ENCODE peak calls at places on chromosomes 4 and X, in ten cellular contexts. One of them, this sample, is unnamed. For H3K27me3, the result is how much of the 10 kb centered on the place peaks cover.

GRCh38 chr4:148795156-148795864 is 353.1 kb upstream of the NR3C2 start:
- DNase-seq in HepG2: no peak
- DNase-seq in GM12878: no peak
- DNase-seq in esophagus muscularis mucosa: no peak
- DNase-seq in H1: no peak
- DNase-seq in upper lobe of left lung: no peak
- DNase-seq in prostate gland: no peak
- DNase-seq in HCT116: no peak
- DNase-seq in breast epithelium: no peak
- DNase-seq in sigmoid colon: no peak
- DNase-seq in this sample: no peak

GRCh38 chrX:23317799-23318724 is 16.6 kb upstream of the PTCHD1 start:
- DNase-seq in HepG2: no peak
- DNase-seq in GM12878: no peak
- DNase-seq in esophagus muscularis mucosa: no peak
- DNase-seq in H1: peak
- DNase-seq in upper lobe of left lung: no peak
- DNase-seq in prostate gland: no peak
- DNase-seq in HCT116: no peak
- DNase-seq in breast epithelium: no peak
- DNase-seq in sigmoid colon: no peak
- DNase-seq in this sample: no peak

GRCh38 chr4:122548452-122548851 is 72.4 kb downstream of the IL21 start:
- DNase-seq in HepG2: no peak
- DNase-seq in GM12878: no peak
- DNase-seq in esophagus muscularis mucosa: no peak
- DNase-seq in H1: no peak
- DNase-seq in upper lobe of left lung: no peak
- DNase-seq in prostate gland: no peak
- DNase-seq in HCT116: no peak
- DNase-seq in breast epithelium: no peak
- DNase-seq in sigmoid colon: no peak
- DNase-seq in this sample: no peak

GRCh38 chr4:20809796-20810195 is 109.5 kb downstream of the PACRGL start:
- DNase-seq in HepG2: peak
- DNase-seq in GM12878: no peak
- DNase-seq in esophagus muscularis mucosa: no peak
- DNase-seq in H1: no peak
- DNase-seq in upper lobe of left lung: no peak
- DNase-seq in prostate gland: peak
- DNase-seq in HCT116: peak
- DNase-seq in breast epithelium: no peak
- DNase-seq in sigmoid colon: no peak
- DNase-seq in this sample: no peak

GRCh38 chr4:184728858-184729257 is 5.0 kb downstream of the CENPU start:
- DNase-seq in HepG2: peak
- DNase-seq in GM12878: no peak
- DNase-seq in esophagus muscularis mucosa: no peak
- DNase-seq in H1: no peak
- DNase-seq in upper lobe of left lung: no peak
- DNase-seq in prostate gland: no peak
- DNase-seq in HCT116: no peak
- DNase-seq in breast epithelium: no peak
- DNase-seq in sigmoid colon: no peak
- DNase-seq in this sample: no peak

GRCh38 chrX:46589977-46590723 is 16.6 kb downstream of the CHST7 start:
- DNase-seq in HepG2: no peak
- DNase-seq in GM12878: no peak
- DNase-seq in esophagus muscularis mucosa: no peak
- DNase-seq in H1: no peak
- DNase-seq in upper lobe of left lung: no peak
- DNase-seq in prostate gland: peak
- DNase-seq in HCT116: no peak
- DNase-seq in breast epithelium: no peak
- DNase-seq in sigmoid colon: no peak
- DNase-seq in this sample: no peak

GRCh38 chr4:2927696-2928075 is 35.5 kb downstream of the NOP14 start:
- DNase-seq in HepG2: no peak
- DNase-seq in GM12878: no peak
- DNase-seq in esophagus muscularis mucosa: no peak
- DNase-seq in H1: no peak
- DNase-seq in upper lobe of left lung: no peak
- DNase-seq in prostate gland: no peak
- DNase-seq in HCT116: no peak
- DNase-seq in breast epithelium: peak
- DNase-seq in sigmoid colon: no peak
- DNase-seq in this sample: peak

GRCh38 chrX:153381684-153382532 is 19.2 kb downstream of the PNMA6E start:
- DNase-seq in HepG2: peak
- DNase-seq in GM12878: no peak
- DNase-seq in esophagus muscularis mucosa: no peak
- DNase-seq in H1: no peak
- DNase-seq in upper lobe of left lung: no peak
- DNase-seq in prostate gland: no peak
- DNase-seq in HCT116: no peak
- DNase-seq in breast epithelium: no peak
- DNase-seq in sigmoid colon: no peak
- DNase-seq in this sample: no peak

GRCh38 chr4:147174561-147174960 is 228.9 kb upstream of the TTC29 start:
- DNase-seq in HepG2: no peak
- DNase-seq in GM12878: no peak
- DNase-seq in esophagus muscularis mucosa: no peak
- DNase-seq in H1: no peak
- DNase-seq in upper lobe of left lung: no peak
- DNase-seq in prostate gland: no peak
- DNase-seq in HCT116: no peak
- DNase-seq in breast epithelium: no peak
- DNase-seq in sigmoid colon: no peak
- DNase-seq in this sample: no peak

GRCh38 chr4:10008208-10009005 is 12.9 kb downstream of the SLC2A9 start:
- DNase-seq in HepG2: no peak
- DNase-seq in GM12878: no peak
- DNase-seq in esophagus muscularis mucosa: no peak
- DNase-seq in H1: no peak
- DNase-seq in upper lobe of left lung: no peak
- DNase-seq in prostate gland: no peak
- DNase-seq in HCT116: no peak
- DNase-seq in breast epithelium: no peak
- DNase-seq in sigmoid colon: no peak
- DNase-seq in this sample: no peak

GRCh38 chrX:25156323-25156722 is 140.6 kb upstream of the ARX start:
- DNase-seq in HepG2: no peak
- DNase-seq in GM12878: no peak
- DNase-seq in esophagus muscularis mucosa: no peak
- DNase-seq in H1: no peak
- DNase-seq in upper lobe of left lung: no peak
- DNase-seq in prostate gland: no peak
- DNase-seq in HCT116: no peak
- DNase-seq in breast epithelium: no peak
- DNase-seq in sigmoid colon: no peak
- DNase-seq in this sample: no peak

DNA sequence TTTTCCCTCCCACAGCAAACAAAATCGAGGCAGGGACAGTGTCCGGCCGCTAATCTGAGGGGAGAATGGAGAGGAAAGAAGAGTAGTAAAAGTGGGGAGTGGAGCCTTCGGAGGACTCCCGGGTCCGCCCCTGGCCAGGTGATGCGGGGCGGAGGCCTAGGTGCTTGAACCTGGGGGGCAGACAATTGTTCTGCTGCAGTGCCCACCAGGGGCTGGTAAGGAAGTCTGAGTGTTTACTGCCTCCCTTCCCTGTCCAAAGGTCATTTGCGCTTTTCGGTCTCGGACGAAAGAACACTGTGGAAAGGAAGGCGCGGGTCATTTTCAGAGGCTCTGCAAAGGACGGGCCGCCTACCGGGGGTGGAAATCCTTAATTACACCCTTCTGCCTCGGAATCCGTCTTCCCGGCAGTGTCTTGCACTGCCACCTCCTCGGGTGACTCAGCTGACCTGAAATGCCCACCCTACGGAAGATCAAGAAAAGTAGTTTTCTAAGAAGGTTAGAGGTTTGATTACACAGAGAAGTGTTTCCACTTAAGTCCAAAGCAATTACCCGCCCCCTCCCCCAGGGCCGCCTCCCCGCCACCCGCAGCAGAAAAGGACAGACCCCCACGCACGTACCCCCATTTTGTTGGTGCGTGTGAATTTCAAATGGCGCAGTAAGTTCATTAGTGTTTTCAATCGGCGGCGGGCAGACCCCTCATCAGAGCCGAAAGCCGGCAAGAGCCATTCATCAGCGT is 99.9 kb upstream of the TENM3 start:
- DNase-seq in HepG2: no peak
- DNase-seq in GM12878: no peak
- DNase-seq in esophagus muscularis mucosa: no peak
- DNase-seq in H1: no peak
- DNase-seq in upper lobe of left lung: no peak
- DNase-seq in prostate gland: no peak
- DNase-seq in HCT116: no peak
- DNase-seq in breast epithelium: no peak
- DNase-seq in sigmoid colon: no peak
- DNase-seq in this sample: no peak
- TF ChIP-seq CTCF in HepG2: no peak
- TF ChIP-seq CTCF in GM12878: no peak
- TF ChIP-seq CTCF in esophagus muscularis mucosa: no peak
- TF ChIP-seq CTCF in H1: no peak
- TF ChIP-seq CTCF in upper lobe of left lung: no peak
- TF ChIP-seq CTCF in prostate gland: no peak
- TF ChIP-seq CTCF in HCT116: no peak
- TF ChIP-seq CTCF in breast epithelium: no peak
- TF ChIP-seq CTCF in sigmoid colon: no peak
- TF ChIP-seq CTCF in this sample: no peak

GRCh38 chr4:128658214-128658621 is 151.3 kb upstream of the JADE1 start:
- DNase-seq in HepG2: no peak
- DNase-seq in GM12878: peak
- DNase-seq in esophagus muscularis mucosa: no peak
- DNase-seq in H1: no peak
- DNase-seq in upper lobe of left lung: no peak
- DNase-seq in prostate gland: no peak
- DNase-seq in HCT116: no peak
- DNase-seq in breast epithelium: no peak
- DNase-seq in sigmoid colon: no peak
- DNase-seq in this sample: no peak

GRCh38 chr4:128657638-128658037 is 151.9 kb upstream of the JADE1 start:
- DNase-seq in HepG2: no peak
- DNase-seq in GM12878: no peak
- DNase-seq in esophagus muscularis mucosa: no peak
- DNase-seq in H1: no peak
- DNase-seq in upper lobe of left lung: no peak
- DNase-seq in prostate gland: no peak
- DNase-seq in HCT116: no peak
- DNase-seq in breast epithelium: no peak
- DNase-seq in sigmoid colon: no peak
- DNase-seq in this sample: no peak

GRCh38 chr4:128660361-128660964 is 149.0 kb upstream of the JADE1 start:
- DNase-seq in HepG2: no peak
- DNase-seq in GM12878: no peak
- DNase-seq in esophagus muscularis mucosa: no peak
- DNase-seq in H1: no peak
- DNase-seq in upper lobe of left lung: no peak
- DNase-seq in prostate gland: peak
- DNase-seq in HCT116: no peak
- DNase-seq in breast epithelium: no peak
- DNase-seq in sigmoid colon: peak
- DNase-seq in this sample: no peak

GRCh38 chr4:128663325-128663724 is 146.2 kb upstream of the JADE1 start:
- DNase-seq in HepG2: no peak
- DNase-seq in GM12878: peak
- DNase-seq in esophagus muscularis mucosa: no peak
- DNase-seq in H1: no peak
- DNase-seq in upper lobe of left lung: no peak
- DNase-seq in prostate gland: peak
- DNase-seq in HCT116: no peak
- DNase-seq in breast epithelium: no peak
- DNase-seq in sigmoid colon: no peak
- DNase-seq in this sample: no peak

DNA sequence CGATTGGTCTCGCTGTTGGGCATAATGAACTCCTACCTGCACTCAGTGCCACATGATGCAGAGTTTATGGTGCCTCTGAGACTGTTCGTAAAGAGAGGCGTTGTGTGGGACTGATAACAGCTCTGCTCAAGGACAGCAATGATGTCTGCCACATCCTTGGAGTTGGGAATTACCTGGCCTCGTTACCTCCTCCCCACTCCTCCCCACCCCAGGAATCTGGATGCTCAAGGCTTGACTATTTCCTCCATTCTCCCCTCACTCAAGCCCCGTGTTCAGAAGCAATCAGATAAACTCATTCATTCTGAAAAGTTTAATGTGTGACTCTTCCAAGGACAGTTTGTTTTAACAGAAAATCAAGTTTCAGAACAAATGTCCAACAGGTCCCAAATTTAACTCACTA is 148.0 kb upstream of the JADE1 start:
- DNase-seq in HepG2: no peak
- DNase-seq in GM12878: no peak
- DNase-seq in esophagus muscularis mucosa: no peak
- DNase-seq in H1: no peak
- DNase-seq in upper lobe of left lung: no peak
- DNase-seq in prostate gland: no peak
- DNase-seq in HCT116: no peak
- DNase-seq in breast epithelium: no peak
- DNase-seq in sigmoid colon: no peak
- DNase-seq in this sample: no peak
- H3K27me3 ChIP-seq in HepG2: under half
- H3K27me3 ChIP-seq in GM12878: under half
- H3K27me3 ChIP-seq in esophagus muscularis mucosa: under half
- H3K27me3 ChIP-seq in H1: under half
- H3K27me3 ChIP-seq in upper lobe of left lung: under half
- H3K27me3 ChIP-seq in prostate gland: under half
- H3K27me3 ChIP-seq in HCT116: under half
- H3K27me3 ChIP-seq in breast epithelium: under half
- H3K27me3 ChIP-seq in sigmoid colon: under half
- H3K27me3 ChIP-seq in this sample: under half

GRCh38 chrX:43508694-43509093 is 147.4 kb upstream of the MAOA start:
- DNase-seq in HepG2: no peak
- DNase-seq in GM12878: no peak
- DNase-seq in esophagus muscularis mucosa: no peak
- DNase-seq in H1: no peak
- DNase-seq in upper lobe of left lung: no peak
- DNase-seq in prostate gland: no peak
- DNase-seq in HCT116: no peak
- DNase-seq in breast epithelium: no peak
- DNase-seq in sigmoid colon: no peak
- DNase-seq in this sample: no peak
- TF ChIP-seq POLR2AphosphoS5 in HepG2: no peak
- TF ChIP-seq POLR2AphosphoS5 in GM12878: no peak
- TF ChIP-seq POLR2AphosphoS5 in esophagus muscularis mucosa: no peak
- TF ChIP-seq POLR2AphosphoS5 in H1: no peak
- TF ChIP-seq POLR2AphosphoS5 in upper lobe of left lung: no peak
- TF ChIP-seq POLR2AphosphoS5 in prostate gland: no peak
- TF ChIP-seq POLR2AphosphoS5 in HCT116: no peak
- TF ChIP-seq POLR2AphosphoS5 in breast epithelium: no peak
- TF ChIP-seq POLR2AphosphoS5 in sigmoid colon: no peak
- TF ChIP-seq POLR2AphosphoS5 in this sample: no peak

DNA sequence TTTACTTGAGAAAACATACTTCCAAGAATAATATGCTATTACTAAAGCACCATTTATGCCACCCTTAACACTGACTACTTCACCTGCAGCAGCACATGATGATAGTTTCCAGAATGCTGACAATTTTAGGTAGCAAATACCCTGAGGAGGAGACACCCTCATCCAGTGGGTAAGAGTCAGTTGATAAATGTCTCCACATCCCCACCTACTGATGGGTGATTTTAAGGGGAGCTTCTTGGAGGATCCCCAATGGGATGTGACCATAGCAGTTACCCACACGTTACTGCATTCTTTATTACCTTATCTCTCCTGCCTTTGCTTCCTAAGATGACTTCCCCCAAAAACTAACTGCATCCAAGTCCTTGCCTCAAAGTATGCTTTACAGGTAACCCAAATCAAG is 131.2 kb upstream of the SMARCAD1 start:
- DNase-seq in HepG2: no peak
- DNase-seq in GM12878: no peak
- DNase-seq in esophagus muscularis mucosa: no peak
- DNase-seq in H1: no peak
- DNase-seq in upper lobe of left lung: no peak
- DNase-seq in prostate gland: no peak
- DNase-seq in HCT116: no peak
- DNase-seq in breast epithelium: no peak
- DNase-seq in sigmoid colon: no peak
- DNase-seq in this sample: no peak
- TF ChIP-seq CTCF in HepG2: no peak
- TF ChIP-seq CTCF in GM12878: no peak
- TF ChIP-seq CTCF in esophagus muscularis mucosa: no peak
- TF ChIP-seq CTCF in H1: peak
- TF ChIP-seq CTCF in upper lobe of left lung: no peak
- TF ChIP-seq CTCF in prostate gland: no peak
- TF ChIP-seq CTCF in HCT116: no peak
- TF ChIP-seq CTCF in breast epithelium: no peak
- TF ChIP-seq CTCF in sigmoid colon: no peak
- TF ChIP-seq CTCF in this sample: no peak